ENCODE peak calls at places on chromosomes 1 and 21, in seven cellular contexts. One of them, this sample, is unnamed.

GRCh38 chr1:40723196-40723955 is 31.9 kb downstream of the NFYC start:
- DNase-seq in endothelial cell of umbilical vein: no peak
- DNase-seq in IMR-90: no peak
- DNase-seq in H1: no peak
- DNase-seq in HCT116: no peak
- DNase-seq in A549: no peak
- DNase-seq in esophagus squamous epithelium: no peak
- DNase-seq in this sample: no peak

GRCh38 chr1:92087542-92087941 is 7.4 kb downstream of the BTBD8 start:
- DNase-seq in endothelial cell of umbilical vein: no peak
- DNase-seq in IMR-90: no peak
- DNase-seq in H1: no peak
- DNase-seq in HCT116: no peak
- DNase-seq in A549: no peak
- DNase-seq in esophagus squamous epithelium: no peak
- DNase-seq in this sample: peak; percentile 95

GRCh38 chr1:1360511-1361169 is 2.3 kb upstream of the MXRA8 start:
- DNase-seq in endothelial cell of umbilical vein: no peak
- DNase-seq in IMR-90: peak; percentile 93
- DNase-seq in H1: no peak
- DNase-seq in HCT116: peak; percentile 56
- DNase-seq in A549: peak; percentile 41
- DNase-seq in esophagus squamous epithelium: no peak
- DNase-seq in this sample: no peak

GRCh38 chr1:36323636-36324321 is at the start of gene EVA1B:
- DNase-seq in endothelial cell of umbilical vein: peak; percentile 90
- DNase-seq in IMR-90: peak; percentile 82
- DNase-seq in H1: peak; percentile 79
- DNase-seq in HCT116: no peak
- DNase-seq in A549: peak; percentile 32
- DNase-seq in esophagus squamous epithelium: no peak
- DNase-seq in this sample: peak; percentile 67

GRCh38 chr1:25028910-25029599 is 99.0 kb upstream of the RUNX3 start:
- DNase-seq in endothelial cell of umbilical vein: no peak
- DNase-seq in IMR-90: no peak
- DNase-seq in H1: no peak
- DNase-seq in HCT116: no peak
- DNase-seq in A549: no peak
- DNase-seq in esophagus squamous epithelium: no peak
- DNase-seq in this sample: no peak

GRCh38 chr1:83999316-83999819 is 436 bp upstream of the TTLL7 start:
- DNase-seq in endothelial cell of umbilical vein: peak; percentile 67
- DNase-seq in IMR-90: peak; percentile 69
- DNase-seq in H1: no peak
- DNase-seq in HCT116: peak; percentile 80
- DNase-seq in A549: peak; percentile 71
- DNase-seq in esophagus squamous epithelium: no peak
- DNase-seq in this sample: peak; percentile 89

GRCh38 chr1:198496216-198497143 is 44.0 kb downstream of the ATP6V1G3 start:
- DNase-seq in endothelial cell of umbilical vein: peak; percentile 2
- DNase-seq in IMR-90: peak; percentile 81
- DNase-seq in H1: no peak
- DNase-seq in HCT116: no peak
- DNase-seq in A549: no peak
- DNase-seq in esophagus squamous epithelium: no peak
- DNase-seq in this sample: no peak

GRCh38 chr1:228371741-228372182 is 34.9 kb downstream of the TRIM11 start:
- DNase-seq in endothelial cell of umbilical vein: no peak
- DNase-seq in IMR-90: no peak
- DNase-seq in H1: no peak
- DNase-seq in HCT116: no peak
- DNase-seq in A549: no peak
- DNase-seq in esophagus squamous epithelium: no peak
- DNase-seq in this sample: no peak

GRCh38 chr1:183080406-183080805 is 57.2 kb downstream of the LAMC1 start:
- DNase-seq in endothelial cell of umbilical vein: peak; percentile 51
- DNase-seq in IMR-90: peak; percentile 76
- DNase-seq in H1: no peak
- DNase-seq in HCT116: no peak
- DNase-seq in A549: peak; percentile 22
- DNase-seq in esophagus squamous epithelium: no peak
- DNase-seq in this sample: no peak

GRCh38 chr21:29896884-29897283 is 42.9 kb downstream of the GRIK1 start:
- DNase-seq in endothelial cell of umbilical vein: no peak
- DNase-seq in IMR-90: no peak
- DNase-seq in H1: no peak
- DNase-seq in HCT116: no peak
- DNase-seq in A549: no peak
- DNase-seq in esophagus squamous epithelium: no peak
- DNase-seq in this sample: no peak

GRCh38 chr1:66438062-66438970 is 95.6 kb upstream of the SGIP1 start:
- DNase-seq in endothelial cell of umbilical vein: peak; percentile 61
- DNase-seq in IMR-90: no peak
- DNase-seq in H1: no peak
- DNase-seq in HCT116: no peak
- DNase-seq in A549: no peak
- DNase-seq in esophagus squamous epithelium: no peak
- DNase-seq in this sample: no peak

GRCh38 chr1:160078392-160079195 is 2.7 kb upstream of the KCNJ9 start:
- DNase-seq in endothelial cell of umbilical vein: peak; percentile 26
- DNase-seq in IMR-90: no peak
- DNase-seq in H1: peak; percentile 90
- DNase-seq in HCT116: peak; percentile 23
- DNase-seq in A549: peak; percentile 42
- DNase-seq in esophagus squamous epithelium: no peak
- DNase-seq in this sample: peak; percentile 66

GRCh38 chr1:170377896-170378634 is 153.9 kb upstream of the GORAB start:
- DNase-seq in endothelial cell of umbilical vein: peak; percentile 1
- DNase-seq in IMR-90: no peak
- DNase-seq in H1: no peak
- DNase-seq in HCT116: no peak
- DNase-seq in A549: no peak
- DNase-seq in esophagus squamous epithelium: no peak
- DNase-seq in this sample: no peak

GRCh38 chr1:78743626-78744025 is 94.0 kb downstream of the IFI44 start:
- DNase-seq in endothelial cell of umbilical vein: no peak
- DNase-seq in IMR-90: peak; percentile 54
- DNase-seq in H1: no peak
- DNase-seq in HCT116: no peak
- DNase-seq in A549: no peak
- DNase-seq in esophagus squamous epithelium: no peak
- DNase-seq in this sample: peak; percentile 45

GRCh38 chr1:171245458-171246064 is 2.7 kb upstream of the FMO1 start:
- DNase-seq in endothelial cell of umbilical vein: peak; percentile 34
- DNase-seq in IMR-90: peak; percentile 27
- DNase-seq in H1: no peak
- DNase-seq in HCT116: peak; percentile 45
- DNase-seq in A549: peak; percentile 48
- DNase-seq in esophagus squamous epithelium: no peak
- DNase-seq in this sample: peak; percentile 52

GRCh38 chr1:148315081-148315811 is 163.2 kb upstream of the NBPF11 start:
- DNase-seq in endothelial cell of umbilical vein: no peak
- DNase-seq in IMR-90: no peak
- DNase-seq in H1: no peak
- DNase-seq in HCT116: no peak
- DNase-seq in A549: no peak
- DNase-seq in esophagus squamous epithelium: no peak
- DNase-seq in this sample: peak; percentile 75

GRCh38 chr1:180053594-180054567 is 99.3 kb downstream of the CEP350 start:
- DNase-seq in endothelial cell of umbilical vein: no peak
- DNase-seq in IMR-90: peak; percentile 44
- DNase-seq in H1: no peak
- DNase-seq in HCT116: no peak
- DNase-seq in A549: no peak
- DNase-seq in esophagus squamous epithelium: no peak
- DNase-seq in this sample: no peak
- H3K4me1 ChIP-seq in endothelial cell of umbilical vein: no peaks in the 10 kb centered on the region
- H3K4me1 ChIP-seq in IMR-90: peaks cover 1% of the 10 kb centered on the region
- H3K4me1 ChIP-seq in H1: no peaks in the 10 kb centered on the region
- H3K4me1 ChIP-seq in HCT116: no peaks in the 10 kb centered on the region
- H3K4me1 ChIP-seq in A549: peaks cover 8% of the 10 kb centered on the region
- H3K4me1 ChIP-seq in esophagus squamous epithelium: no peaks in the 10 kb centered on the region
- H3K4me1 ChIP-seq in this sample: no peaks in the 10 kb centered on the region

DNA sequence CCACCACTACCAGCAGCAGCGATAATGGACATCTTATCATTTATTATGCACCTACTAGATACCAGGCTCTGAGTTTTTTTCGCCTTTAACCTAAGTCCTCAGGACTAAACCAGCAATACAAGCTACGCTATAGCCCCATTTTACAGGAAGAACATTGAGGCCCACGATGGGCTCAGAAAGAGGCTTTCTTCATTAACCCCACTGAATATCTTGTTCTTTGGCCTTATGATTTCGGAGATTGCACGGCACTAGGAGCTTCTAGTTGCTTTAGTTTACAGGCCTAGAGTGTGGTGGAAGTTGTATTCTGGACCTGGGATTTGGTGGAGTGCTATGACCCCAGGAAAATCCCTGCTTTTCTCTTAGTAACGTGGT is 1.5 kb downstream of the SESN2 start:
- DNase-seq in endothelial cell of umbilical vein: no peak
- DNase-seq in IMR-90: no peak
- DNase-seq in H1: no peak
- DNase-seq in HCT116: no peak
- DNase-seq in A549: no peak
- DNase-seq in esophagus squamous epithelium: no peak
- DNase-seq in this sample: no peak
- H3K27ac ChIP-seq in endothelial cell of umbilical vein: no peak overlapping the region
- H3K27ac ChIP-seq in IMR-90: no peak overlapping the region
- H3K27ac ChIP-seq in H1: no peak overlapping the region
- H3K27ac ChIP-seq in HCT116: no peak overlapping the region
- H3K27ac ChIP-seq in A549: peak overlapping the region; percentile 99
- H3K27ac ChIP-seq in esophagus squamous epithelium: peak overlapping the region; percentile 92
- H3K27ac ChIP-seq in this sample: peak overlapping the region; percentile 92

DNA sequence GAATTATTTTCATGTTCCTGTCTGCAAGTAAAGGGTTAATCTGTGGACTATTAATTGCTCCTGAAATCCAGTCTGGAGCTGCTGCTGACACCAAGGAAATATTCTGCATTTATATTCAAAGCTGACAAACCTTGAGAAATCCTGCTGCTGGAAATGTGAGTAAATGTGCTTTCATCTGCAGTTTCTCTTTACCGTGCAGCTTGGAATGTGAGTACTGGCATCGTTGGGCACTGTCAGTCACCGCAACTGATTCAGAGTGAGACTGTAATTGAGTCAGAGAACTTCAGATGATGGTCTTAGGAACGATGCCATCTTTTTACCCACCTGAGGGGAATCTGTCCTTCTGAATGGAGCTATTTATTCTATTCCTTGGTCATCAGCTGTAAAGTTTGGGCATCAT is 420.6 kb downstream of the SIPA1L2 start:
- DNase-seq in endothelial cell of umbilical vein: no peak
- DNase-seq in IMR-90: no peak
- DNase-seq in H1: no peak
- DNase-seq in HCT116: no peak
- DNase-seq in A549: no peak
- DNase-seq in esophagus squamous epithelium: no peak
- DNase-seq in this sample: no peak
- TF ChIP-seq CTCF in endothelial cell of umbilical vein: no peak
- TF ChIP-seq CTCF in IMR-90: no peak
- TF ChIP-seq CTCF in H1: no peak
- TF ChIP-seq CTCF in HCT116: no peak
- TF ChIP-seq CTCF in A549: no peak
- TF ChIP-seq CTCF in esophagus squamous epithelium: no peak
- TF ChIP-seq CTCF in this sample: no peak

GRCh38 chr1:166844791-166845190 is 5.5 kb downstream of the POGK start:
- DNase-seq in endothelial cell of umbilical vein: no peak
- DNase-seq in IMR-90: no peak
- DNase-seq in H1: no peak
- DNase-seq in HCT116: no peak
- DNase-seq in A549: no peak
- DNase-seq in esophagus squamous epithelium: no peak
- DNase-seq in this sample: no peak
- H3K4me1 ChIP-seq in endothelial cell of umbilical vein: peaks cover 13% of the 10 kb centered on the region
- H3K4me1 ChIP-seq in IMR-90: peaks cover 7% of the 10 kb centered on the region
- H3K4me1 ChIP-seq in H1: peaks cover 11% of the 10 kb centered on the region
- H3K4me1 ChIP-seq in HCT116: peaks cover 13% of the 10 kb centered on the region
- H3K4me1 ChIP-seq in A549: peaks cover 12% of the 10 kb centered on the region
- H3K4me1 ChIP-seq in esophagus squamous epithelium: peaks cover 60% of the 10 kb centered on the region
- H3K4me1 ChIP-seq in this sample: peaks cover 10% of the 10 kb centered on the region

DNA sequence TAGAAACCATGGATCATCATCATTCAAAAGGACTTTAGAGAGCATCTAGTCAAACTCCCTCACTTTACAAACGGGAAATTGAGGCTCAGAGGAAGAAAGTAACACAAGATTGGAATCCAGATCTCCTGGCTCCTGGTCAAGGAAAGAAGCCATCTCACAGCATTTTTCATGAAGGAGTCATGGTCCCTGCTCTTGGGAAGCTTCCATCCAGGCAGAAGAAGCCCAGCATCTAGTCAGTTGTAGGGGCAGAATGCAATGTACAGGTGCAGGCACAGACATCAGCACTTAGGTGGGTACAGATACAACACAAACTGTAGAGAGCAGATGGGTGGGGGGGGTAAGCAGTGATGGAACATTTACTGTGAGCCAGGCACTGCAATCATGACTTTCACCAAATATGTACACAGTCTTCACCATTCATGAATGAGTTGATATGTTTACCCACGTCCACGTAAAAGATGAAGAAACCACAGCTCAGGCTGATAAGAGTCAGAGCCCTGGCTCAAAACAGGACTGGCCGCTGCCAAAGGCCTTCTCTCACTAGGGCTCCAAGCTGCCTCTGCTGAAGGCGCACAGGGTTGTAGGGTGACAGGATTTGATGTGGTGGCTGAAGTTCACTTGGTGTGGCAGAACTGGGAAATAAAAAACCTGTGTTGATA is 44.0 kb downstream of the OPTC start:
- DNase-seq in endothelial cell of umbilical vein: no peak
- DNase-seq in IMR-90: peak; percentile 91
- DNase-seq in H1: no peak
- DNase-seq in HCT116: no peak
- DNase-seq in A549: peak; percentile 61
- DNase-seq in esophagus squamous epithelium: no peak
- DNase-seq in this sample: no peak
- H3K27ac ChIP-seq in endothelial cell of umbilical vein: no peak overlapping the region
- H3K27ac ChIP-seq in IMR-90: peak overlapping the region; percentile 73
- H3K27ac ChIP-seq in H1: no peak overlapping the region
- H3K27ac ChIP-seq in HCT116: no peak overlapping the region
- H3K27ac ChIP-seq in A549: peak overlapping the region; percentile 72
- H3K27ac ChIP-seq in esophagus squamous epithelium: no peak overlapping the region
- H3K27ac ChIP-seq in this sample: no peak overlapping the region

GRCh38 chr21:19853709-19854575 is 1144.3 kb upstream of the NCAM2 start:
- DNase-seq in endothelial cell of umbilical vein: no peak
- DNase-seq in IMR-90: no peak
- DNase-seq in H1: no peak
- DNase-seq in HCT116: no peak
- DNase-seq in A549: no peak
- DNase-seq in esophagus squamous epithelium: no peak
- DNase-seq in this sample: peak; percentile 1
- TF ChIP-seq CTCF in endothelial cell of umbilical vein: no peak
- TF ChIP-seq CTCF in IMR-90: no peak
- TF ChIP-seq CTCF in H1: no peak
- TF ChIP-seq CTCF in HCT116: no peak
- TF ChIP-seq CTCF in A549: no peak
- TF ChIP-seq CTCF in esophagus squamous epithelium: no peak
- TF ChIP-seq CTCF in this sample: no peak

GRCh38 chr21:15061284-15061683 is 3.5 kb downstream of the NRIP1 start:
- DNase-seq in endothelial cell of umbilical vein: peak; percentile 26
- DNase-seq in IMR-90: no peak
- DNase-seq in H1: no peak
- DNase-seq in HCT116: no peak
- DNase-seq in A549: no peak
- DNase-seq in esophagus squamous epithelium: no peak
- DNase-seq in this sample: no peak
- H3K4me1 ChIP-seq in endothelial cell of umbilical vein: peaks cover 41% of the 10 kb centered on the region
- H3K4me1 ChIP-seq in IMR-90: peaks cover 6% of the 10 kb centered on the region
- H3K4me1 ChIP-seq in H1: peaks cover 10% of the 10 kb centered on the region
- H3K4me1 ChIP-seq in HCT116: peaks cover 63% of the 10 kb centered on the region
- H3K4me1 ChIP-seq in A549: peaks cover 30% of the 10 kb centered on the region
- H3K4me1 ChIP-seq in esophagus squamous epithelium: peaks cover 77% of the 10 kb centered on the region
- H3K4me1 ChIP-seq in this sample: peaks cover 69% of the 10 kb centered on the region

GRCh38 chr1:16913866-16914662 is 7.7 kb upstream of the CROCC start:
- DNase-seq in endothelial cell of umbilical vein: peak; percentile 99
- DNase-seq in IMR-90: peak; percentile 95
- DNase-seq in H1: peak; percentile 91
- DNase-seq in HCT116: peak; percentile 84
- DNase-seq in A549: peak; percentile 89
- DNase-seq in esophagus squamous epithelium: peak; percentile 78
- DNase-seq in this sample: peak; percentile 95
- H3K27ac ChIP-seq in endothelial cell of umbilical vein: no peak overlapping the region
- H3K27ac ChIP-seq in IMR-90: peak overlapping the region; percentile 74
- H3K27ac ChIP-seq in H1: peak overlapping the region; percentile 45
- H3K27ac ChIP-seq in HCT116: peak overlapping the region; percentile 89
- H3K27ac ChIP-seq in A549: peak overlapping the region; percentile 80
- H3K27ac ChIP-seq in esophagus squamous epithelium: peak overlapping the region; percentile 84
- H3K27ac ChIP-seq in this sample: peak overlapping the region; percentile 80